ENCODE peak calls at places on chromosomes 7 and 10, in seven cellular contexts. I is neuronal stem cell, A is mesenchymal stem cell, S is IMR-90, T is H1, M is H9, W is trophoblast cell. Z is an unnamed sample.

GRCh38 chr10:5525581-5526271 is 965 bp downstream of the CALML3 start:
- DNase-seq in W (no peak), I (no peak), S (no peak), T (no peak), M (no peak), A (no peak), Z (no peak)

GRCh38 chr7:91112902-91113321 is 151.3 kb upstream of the FZD1 start:
- DNase-seq in W (no peak), A (no peak), S (peak), T (no peak), I (no peak), M (no peak), Z (no peak)

GRCh38 chr7:66013938-66014337 is 31.9 kb upstream of the GUSB start:
- DNase-seq in S (peak), A (peak), I (peak), M (peak), W (peak), T (peak), Z (peak)

GRCh38 chr7:153543232-153543631 is 509.0 kb upstream of the DPP6 start:
- DNase-seq in T (no peak), M (no peak), I (no peak), W (no peak), A (no peak), S (no peak), Z (no peak)

GRCh38 chr10:19702215-19702614 is 114.0 kb upstream of the PLXDC2 start:
- DNase-seq in M (no peak), T (no peak), W (peak), A (peak), I (no peak), S (peak), Z (no peak)

GRCh38 chr10:95782274-95782830 is 26.4 kb downstream of the ENTPD1 start:
- DNase-seq in I (no peak), S (no peak), A (no peak), M (no peak), W (peak), T (no peak), Z (no peak)

GRCh38 chr7:43637114-43637806 is 54.4 kb downstream of the STK17A start:
- DNase-seq in W (no peak), M (no peak), T (no peak), A (peak), I (no peak), S (peak), Z (no peak)

GRCh38 chr10:35574924-35575352 is 30.2 kb upstream of the GJD4 start:
- DNase-seq in A (peak), I (no peak), W (no peak), S (peak), T (peak), M (peak), Z (peak)

GRCh38 chr7:131302876-131303707 is 24.6 kb upstream of the MKLN1 start:
- DNase-seq in A (peak), T (no peak), I (no peak), W (peak), M (peak), S (peak), Z (peak)

GRCh38 chr10:3775671-3776551 is 9.1 kb downstream of the KLF6 start:
- DNase-seq in A (peak), S (peak), W (peak), M (peak), T (peak), I (no peak), Z (peak)

GRCh38 chr10:107631876-107632275 is 467.4 kb upstream of the SORCS1 start:
- DNase-seq in A (no peak), S (no peak), T (no peak), W (no peak), M (no peak), I (no peak), Z (no peak)
- H3K23ac ChIP-seq in A (no peak), S (no peak), T (no peak), W (no peak), M (no peak), I (no peak), Z (no peak)

GRCh38 chr10:72083234-72084093 is 4.9 kb downstream of the SPOCK2 start:
- DNase-seq in S (no peak), W (no peak), M (peak), T (no peak), A (no peak), I (no peak), Z (no peak)
- H3K27ac ChIP-seq in S (no peak), W (no peak), M (no peak), T (no peak), A (no peak), I (no peak), Z (no peak)

DNA sequence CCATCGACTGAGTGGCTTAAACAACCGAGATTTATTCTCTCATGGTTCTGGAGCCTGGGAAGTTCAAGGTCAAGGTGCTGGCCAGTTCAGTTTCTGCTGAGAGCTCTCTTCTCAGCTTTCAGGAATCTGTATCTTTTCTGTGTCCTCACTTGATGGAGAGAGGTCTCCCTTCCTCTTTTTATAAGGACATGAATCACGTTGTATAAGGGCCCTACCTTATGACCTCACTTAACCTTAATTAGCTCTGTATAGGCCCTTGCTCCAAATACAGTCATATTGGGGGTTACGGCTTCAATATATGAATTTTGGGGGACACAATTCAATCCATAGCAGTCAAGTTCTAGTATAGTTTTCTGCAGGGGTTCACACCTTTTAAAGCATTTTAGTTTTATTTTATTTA is 135.2 kb upstream of the ADO start:
- DNase-seq in W (no peak), M (no peak), A (no peak), S (no peak), I (no peak), T (no peak), Z (no peak)
- H2BK5ac ChIP-seq in W (no peak), M (no peak), A (no peak), S (no peak), I (no peak), T (no peak), Z (no peak)

DNA sequence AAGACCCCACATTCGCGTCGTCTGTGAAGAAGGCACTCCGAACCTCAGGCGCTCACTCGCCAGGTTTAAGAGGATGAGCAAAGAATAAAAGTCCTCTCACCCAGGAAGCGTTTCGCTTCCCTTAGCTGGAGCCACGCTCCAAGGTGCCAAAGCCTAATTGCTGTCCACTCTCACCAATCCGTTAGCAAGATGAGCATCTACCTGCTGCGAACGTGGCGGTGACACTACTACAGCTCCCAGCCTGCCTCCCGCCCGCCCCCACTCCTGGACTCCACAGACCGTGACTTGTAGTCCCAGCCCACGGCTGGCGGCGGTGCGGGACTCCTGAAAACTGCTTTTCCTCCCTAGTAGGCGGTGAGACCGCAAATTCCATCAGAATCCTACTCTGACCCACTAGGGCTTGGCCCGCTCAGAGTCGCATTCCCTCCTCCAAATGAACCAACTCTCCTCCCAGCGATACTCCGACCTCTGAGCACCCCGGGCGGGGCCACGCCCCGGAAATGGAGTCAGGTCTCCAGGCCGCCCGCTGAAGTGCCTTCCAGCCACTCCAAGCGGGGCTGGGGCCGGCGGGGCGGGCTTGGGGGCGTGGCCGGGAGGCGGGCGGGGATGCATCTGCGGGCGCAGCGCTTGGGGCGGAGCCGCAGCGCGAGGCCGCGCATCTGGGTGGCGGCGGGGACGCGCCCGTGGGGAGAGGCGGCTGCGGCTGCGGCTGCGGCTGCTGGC is 521 bp upstream of the PTPN12 start:
- DNase-seq in T (peak), M (peak), I (peak), S (peak), A (peak), W (peak), Z (peak)
- H3K23ac ChIP-seq in T (no peak), M (no peak), I (peak), S (peak), A (no peak), W (no peak), Z (no peak)

GRCh38 chr7:2813350-2814185 is 30.5 kb downstream of the GNA12 start:
- DNase-seq in A (no peak), W (peak), M (no peak), S (no peak), I (no peak), T (no peak), Z (no peak)
- H3K27ac ChIP-seq in A (peak), W (peak), M (no peak), S (peak), I (no peak), T (no peak), Z (no peak)

GRCh38 chr7:79658304-79658703 is 204.8 kb upstream of the MAGI2 start:
- DNase-seq in W (no peak), I (no peak), T (no peak), M (no peak), A (no peak), S (no peak), Z (no peak)

GRCh38 chr7:79647711-79648110 is 194.2 kb upstream of the MAGI2 start:
- DNase-seq in S (no peak), A (no peak), I (no peak), M (no peak), T (no peak), W (no peak), Z (no peak)

GRCh38 chr7:79652619-79653018 is 199.2 kb upstream of the MAGI2 start:
- DNase-seq in I (no peak), M (no peak), T (no peak), W (peak), A (peak), S (peak), Z (peak)

GRCh38 chr7:79653136-79653631 is 199.7 kb upstream of the MAGI2 start:
- DNase-seq in T (no peak), M (no peak), I (no peak), A (no peak), S (peak), W (peak), Z (no peak)
- H2BK5ac ChIP-seq in T (no peak), M (no peak), I (no peak), A (no peak), S (peak), W (no peak), Z (no peak)

GRCh38 chr7:13751771-13752170 is 237.7 kb downstream of the ETV1 start:
- DNase-seq in A (no peak), M (no peak), I (no peak), T (no peak), W (no peak), S (no peak), Z (no peak)

GRCh38 chr7:13745530-13745929 is 243.9 kb downstream of the ETV1 start:
- DNase-seq in T (no peak), A (no peak), M (no peak), I (no peak), W (no peak), S (no peak), Z (no peak)

GRCh38 chr7:13749666-13750065 is 239.8 kb downstream of the ETV1 start:
- DNase-seq in S (no peak), M (no peak), T (no peak), I (no peak), A (no peak), W (no peak), Z (no peak)

DNA sequence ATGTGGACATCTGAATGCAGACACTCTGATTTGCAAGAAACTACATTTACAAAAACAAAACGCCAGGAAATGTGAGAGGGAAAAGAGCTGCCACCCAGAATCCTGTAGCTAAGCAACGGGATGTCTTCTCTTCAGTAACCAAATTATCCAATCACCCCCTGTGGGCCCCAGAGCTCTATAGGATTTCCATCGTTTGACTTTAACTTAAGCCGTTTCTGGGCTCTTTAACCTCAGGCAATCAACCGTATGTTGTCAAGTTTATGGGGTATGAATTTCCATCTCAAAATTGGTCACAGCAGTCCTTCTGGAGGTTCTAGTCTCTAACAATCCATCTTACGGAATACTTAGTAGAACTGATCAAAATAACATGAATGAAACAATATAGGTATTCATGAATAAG is 240.4 kb downstream of the ETV1 start:
- DNase-seq in A (no peak), M (no peak), I (peak), T (no peak), S (no peak), W (no peak), Z (peak)
- H3K23ac ChIP-seq in A (no peak), M (no peak), I (no peak), T (no peak), S (no peak), W (no peak), Z (no peak)

GRCh38 chr7:108015740-108016139 is 12.8 kb upstream of the LAMB1 start:
- DNase-seq in T (no peak), S (no peak), A (no peak), I (no peak), W (no peak), M (no peak), Z (no peak)

GRCh38 chr7:108014200-108014599 is 11.2 kb upstream of the LAMB1 start:
- DNase-seq in M (no peak), T (no peak), I (no peak), S (peak), W (no peak), A (no peak), Z (no peak)

GRCh38 chr7:108016841-108017775 is 14.1 kb upstream of the LAMB1 start:
- DNase-seq in W (peak), I (no peak), T (no peak), M (no peak), A (no peak), S (peak), Z (no peak)

GRCh38 chr7:108012499-108013430 is 9.8 kb upstream of the LAMB1 start:
- DNase-seq in S (peak), T (no peak), W (peak), A (no peak), M (no peak), I (no peak), Z (no peak)

DNA sequence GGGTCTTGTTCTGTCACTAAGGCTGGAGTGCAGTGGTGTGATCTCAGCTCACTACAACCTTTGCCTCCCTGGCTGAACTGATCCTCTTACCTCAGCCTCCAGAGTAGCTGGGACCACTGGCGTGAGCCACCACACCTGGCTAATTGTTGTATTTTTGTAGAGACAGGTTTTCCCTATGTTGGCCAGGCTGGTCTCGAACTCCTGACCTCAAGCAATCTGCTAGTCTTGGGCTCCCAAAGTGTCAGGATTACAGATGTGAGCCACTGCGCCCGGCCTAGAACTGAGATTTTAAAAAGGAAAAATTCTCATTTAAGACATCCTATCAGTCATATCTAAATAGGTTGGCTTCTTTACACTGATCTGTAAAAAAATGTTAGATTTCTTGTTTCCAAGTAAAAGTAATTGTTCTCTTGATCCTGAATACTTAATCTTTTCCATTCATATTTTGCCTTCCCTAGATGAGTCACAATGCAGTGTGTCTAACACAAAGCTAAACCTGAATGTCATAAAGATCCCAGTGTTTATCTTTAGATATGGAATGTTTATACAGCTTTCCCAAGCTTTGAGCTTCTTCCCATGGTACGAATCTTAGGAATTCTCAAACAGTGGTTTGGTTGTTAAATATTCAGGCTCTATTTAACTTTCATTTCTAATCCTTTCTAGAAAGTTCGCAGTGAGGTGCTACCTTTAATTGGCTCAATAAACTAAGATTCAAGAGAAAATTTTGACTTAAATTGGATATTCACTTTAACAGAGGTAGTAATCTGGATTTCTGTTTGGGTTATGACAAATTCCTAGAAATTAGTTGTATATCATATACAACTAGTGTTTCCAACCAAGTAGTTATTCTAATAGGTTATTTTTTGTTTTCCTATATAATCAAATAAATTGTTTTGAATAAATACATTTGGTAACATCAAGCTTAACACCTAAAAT is 12.1 kb upstream of the LAMB1 start:
- DNase-seq in I (no peak), W (peak), S (peak), M (no peak), T (no peak), A (peak), Z (no peak)
- H3K27ac ChIP-seq in I (no peak), W (no peak), S (peak), M (no peak), T (no peak), A (peak), Z (no peak)

DNA sequence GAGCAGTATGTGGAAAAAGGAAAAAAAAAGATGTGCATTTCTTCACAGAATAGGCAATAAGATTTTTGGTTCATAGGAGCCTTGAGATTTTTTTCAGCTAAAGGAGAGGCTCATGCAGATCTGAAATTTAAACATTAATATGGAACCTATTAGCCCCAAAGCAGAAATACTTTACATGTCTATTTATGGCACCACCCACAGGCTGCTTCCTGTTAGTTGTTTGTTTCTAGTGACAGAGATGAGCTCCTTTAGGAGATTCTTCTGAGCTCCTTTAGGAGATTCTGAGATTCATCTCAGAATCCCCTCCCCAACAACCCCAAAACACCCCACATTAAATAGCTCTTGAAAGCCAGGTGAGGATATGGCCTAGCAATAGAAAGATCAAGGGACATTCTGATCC is 27.9 kb upstream of the HPS1 start:
- DNase-seq in I (no peak), S (no peak), A (no peak), T (no peak), M (no peak), W (no peak), Z (no peak)
- H2BK5ac ChIP-seq in I (no peak), S (no peak), A (no peak), T (no peak), M (no peak), W (no peak), Z (no peak)